ENCODE peak calls at places on chromosome 5, in five cellular contexts. Q is nephron progenitor cell, K is astrocyte, Z is HFF-Myc, O is osteocyte. F is an unnamed sample.
A peak's percentile ranks its signal among the peaks of the same experiment; 100 is the strongest.

GRCh38 chr5:541148-541887 is 17.1 kb upstream of the SLC9A3 start:
- DNase-seq in Q (no peak), K (no peak), Z (no peak), O (no peak), F (no peak)

GRCh38 chr5:76855961-76856360 is 6.1 kb downstream of the S100Z start:
- DNase-seq in Q (no peak), K (no peak), Z (no peak), O (no peak), F (no peak)

GRCh38 chr5:39076757-39077475 is 2.7 kb upstream of the RICTOR start:
- DNase-seq in Q (no peak), K (peak; percentile 30), Z (no peak), O (no peak), F (no peak)

GRCh38 chr5:90615355-90615754 is 56.8 kb downstream of the ADGRV1 start:
- DNase-seq in Q (no peak), K (no peak), Z (no peak), O (no peak), F (no peak)

GRCh38 chr5:158064331-158065123 is 205.6 kb upstream of the CLINT1 start:
- DNase-seq in Q (no peak), K (no peak), Z (no peak), O (no peak), F (no peak)

GRCh38 chr5:169527863-169528262 is 55.7 kb upstream of the SPDL1 start:
- DNase-seq in Q (no peak), K (peak; percentile 55), Z (no peak), O (no peak), F (peak; percentile 4)

GRCh38 chr5:9405196-9405754 is 140.6 kb downstream of the SEMA5A start:
- DNase-seq in Q (no peak), K (no peak), Z (no peak), O (no peak), F (no peak)

GRCh38 chr5:54883374-54884194 is 101.8 kb downstream of the ESM1 start:
- DNase-seq in Q (peak; percentile 73), K (peak; percentile 66), Z (no peak), O (no peak), F (no peak)

GRCh38 chr5:108028411-108028810 is 353.5 kb downstream of the FBXL17 start:
- DNase-seq in Q (peak; percentile 28), K (peak; percentile 39), Z (no peak), O (no peak), F (no peak)

GRCh38 chr5:50623666-50624065 is 42.8 kb upstream of the PARP8 start:
- DNase-seq in Q (no peak), K (no peak), Z (no peak), O (no peak), F (no peak)

GRCh38 chr5:133744909-133745308 is 132.6 kb upstream of the FSTL4 start:
- DNase-seq in Q (no peak), K (no peak), Z (no peak), O (no peak), F (no peak)

GRCh38 chr5:177384134-177384533 is at the start of gene SLC34A1:
- DNase-seq in Q (no peak), K (no peak), Z (no peak), O (no peak), F (no peak)

GRCh38 chr5:177385720-177386119 is 1.5 kb downstream of the SLC34A1 start:
- DNase-seq in Q (no peak), K (no peak), Z (no peak), O (no peak), F (no peak)

GRCh38 chr5:177380805-177381126 is 3.5 kb upstream of the SLC34A1 start:
- DNase-seq in Q (no peak), K (no peak), Z (no peak), O (no peak), F (no peak)

GRCh38 chr5:177383181-177383580 is 1.1 kb upstream of the SLC34A1 start:
- DNase-seq in Q (no peak), K (no peak), Z (no peak), O (no peak), F (no peak)

DNA sequence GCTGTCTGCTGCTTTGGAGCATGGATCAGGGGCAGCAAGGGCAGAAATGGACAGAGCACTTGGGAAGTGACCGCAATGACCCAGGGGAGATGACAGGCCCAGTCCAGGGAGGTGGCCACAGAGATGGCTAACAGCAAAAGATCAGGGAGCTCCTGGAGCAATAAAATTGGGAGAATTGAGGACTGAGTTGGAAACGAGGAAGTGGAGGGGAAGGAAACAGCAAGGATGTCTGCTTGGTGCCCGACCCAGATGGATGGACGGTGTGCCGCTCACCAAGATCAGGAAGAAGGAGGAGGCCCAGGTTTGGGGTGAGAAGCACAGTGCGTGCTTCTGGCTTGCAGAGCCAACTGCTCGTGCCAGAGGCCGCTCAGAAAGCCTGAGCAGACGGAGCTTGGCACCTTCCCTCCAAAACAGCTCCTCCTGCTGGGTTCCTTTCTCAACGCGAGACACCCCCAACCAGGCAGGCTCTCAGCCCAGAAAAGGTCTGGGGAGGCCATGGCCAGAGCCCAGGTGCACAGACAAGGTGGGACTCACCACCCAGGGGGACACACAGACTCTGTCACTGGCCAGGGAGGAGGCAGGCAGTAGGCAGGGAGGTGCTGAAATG is 1.7 kb upstream of the SLC34A1 start:
- DNase-seq in Q (no peak), K (no peak), Z (no peak), O (no peak), F (no peak)
- TF ChIP-seq CTCF in Q (no peak), K (peak; percentile 10), Z (peak; percentile 42), O (no peak), F (peak; percentile 34)

GRCh38 chr5:140785905-140786686 is at the start of gene PCDHA1:
- DNase-seq in Q (no peak), K (no peak), Z (no peak), O (no peak), F (no peak)
- TF ChIP-seq CTCF in Q (no peak), K (no peak), Z (peak; percentile 4), O (no peak), F (no peak)

GRCh38 chr5:60883229-60883628 is 39.2 kb upstream of the ELOVL7 start:
- DNase-seq in Q (no peak), K (no peak), Z (no peak), O (no peak), F (no peak)

GRCh38 chr5:60887096-60887495 is 43.0 kb upstream of the ELOVL7 start:
- DNase-seq in Q (no peak), K (no peak), Z (no peak), O (no peak), F (no peak)

GRCh38 chr5:60891667-60892066 is 47.6 kb upstream of the ELOVL7 start:
- DNase-seq in Q (no peak), K (no peak), Z (no peak), O (no peak), F (no peak)

GRCh38 chr5:60888359-60889061 is 44.4 kb upstream of the ELOVL7 start:
- DNase-seq in Q (no peak), K (no peak), Z (no peak), O (no peak), F (no peak)

GRCh38 chr5:60886158-60886557 is 42.1 kb upstream of the ELOVL7 start:
- DNase-seq in Q (no peak), K (no peak), Z (no peak), O (no peak), F (no peak)
- TF ChIP-seq CTCF in Q (no peak), K (no peak), Z (no peak), O (no peak), F (no peak)

GRCh38 chr5:5339257-5339656 is 83.2 kb upstream of the ICE1 start:
- DNase-seq in Q (no peak), K (no peak), Z (no peak), O (no peak), F (no peak)

GRCh38 chr5:5341531-5342292 is 80.8 kb upstream of the ICE1 start:
- DNase-seq in Q (no peak), K (peak; percentile 58), Z (no peak), O (no peak), F (no peak)

GRCh38 chr5:5343581-5343980 is 78.9 kb upstream of the ICE1 start:
- DNase-seq in Q (peak; percentile 30), K (no peak), Z (no peak), O (no peak), F (no peak)

GRCh38 chr5:5342784-5343183 is 79.7 kb upstream of the ICE1 start:
- DNase-seq in Q (no peak), K (peak; percentile 80), Z (no peak), O (no peak), F (no peak)

DNA sequence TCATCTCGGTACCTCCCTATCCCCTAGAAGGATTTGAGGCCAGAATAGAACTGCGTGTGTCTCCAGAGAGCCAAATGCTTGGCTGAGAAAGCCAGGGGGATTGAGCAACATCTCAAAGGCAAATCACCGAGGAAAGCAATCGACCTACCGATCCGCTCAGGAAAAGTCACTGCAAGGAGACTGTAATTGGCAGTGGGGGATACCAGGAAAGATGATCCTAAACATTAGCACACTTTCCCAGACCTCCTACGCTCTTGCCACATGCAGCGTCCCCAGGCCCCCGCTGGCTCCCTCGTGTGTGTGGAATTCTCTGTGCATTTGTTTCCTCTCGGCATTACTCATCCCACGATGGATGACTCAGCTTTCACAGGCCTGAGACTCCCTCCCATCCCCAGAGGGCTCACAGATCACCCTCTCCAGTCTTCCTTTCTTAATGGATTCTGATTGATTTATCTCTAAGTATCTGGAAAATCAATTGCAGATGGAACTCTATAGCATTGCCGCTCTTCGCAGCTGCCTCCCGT is 82.2 kb upstream of the ICE1 start:
- DNase-seq in Q (peak; percentile 71), K (peak; percentile 95), Z (peak; percentile 97), O (peak; percentile 92), F (peak; percentile 69)
- TF ChIP-seq CTCF in Q (peak; percentile 50), K (peak; percentile 79), Z (peak; percentile 77), O (peak; percentile 82), F (peak; percentile 66)

DNA sequence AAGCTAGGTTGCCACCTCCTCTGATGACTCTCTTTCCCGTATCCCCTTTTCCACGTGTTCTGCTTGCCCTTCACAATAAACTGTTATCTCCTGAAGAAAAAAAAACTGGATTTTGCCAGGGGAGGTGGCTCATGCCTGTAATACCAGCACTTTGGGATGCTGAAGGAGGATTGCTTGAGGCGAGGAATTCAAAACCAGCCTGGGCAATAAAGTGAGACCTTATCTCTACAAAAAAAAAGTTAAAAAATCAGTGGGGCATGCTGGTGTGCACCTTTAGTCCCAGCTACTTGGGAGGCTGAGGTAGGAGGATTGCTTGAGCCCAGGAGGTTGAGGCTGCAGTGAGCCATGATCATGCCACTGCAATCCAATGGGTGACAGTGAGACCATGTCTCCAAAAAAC is 81.7 kb upstream of the IL6ST start:
- DNase-seq in Q (no peak), K (no peak), Z (no peak), O (no peak), F (no peak)
- TF ChIP-seq CTCF in Q (no peak), K (no peak), Z (no peak), O (no peak), F (no peak)

GRCh38 chr5:141940695-141941271 is 17.1 kb downstream of the DELE1 start:
- DNase-seq in Q (no peak), K (peak; percentile 64), Z (no peak), O (no peak), F (no peak)
- TF ChIP-seq CTCF in Q (no peak), K (no peak), Z (no peak), O (no peak), F (peak; percentile 23)

F was measured in AG09319.